ENCODE peak calls at places on chromosomes 6 and 20, in eight cellular contexts. Q, C, T, I, K, O, M and Z are unnamed samples.

GRCh38 chr6:136466789-136467585 is 83.2 kb downstream of the MAP7 start:
- DNase-seq in I (no peak), Q (no peak), C (no peak), T (peak; percentile 27), K (no peak), O (no peak), M (peak; percentile 75), Z (no peak)

GRCh38 chr6:168192901-168193815 is 114.1 kb upstream of the FRMD1 start:
- DNase-seq in T (no peak), Q (no peak), M (no peak), O (no peak), K (peak; percentile 54), C (no peak), I (no peak), Z (no peak)

GRCh38 chr6:71220466-71220865 is 68.1 kb upstream of the OGFRL1 start:
- DNase-seq in T (no peak), C (no peak), M (no peak), K (no peak), O (no peak), I (no peak), Q (no peak), Z (no peak)

GRCh38 chr6:81451787-81452186 is 300.7 kb downstream of the TENT5A start:
- DNase-seq in Q (no peak), O (peak; percentile 4), I (peak; percentile 85), K (no peak), M (no peak), C (no peak), T (peak; percentile 6), Z (no peak)

GRCh38 chr20:64033981-64034493 is 1.9 kb upstream of the C20orf204 start:
- DNase-seq in T (no peak), C (peak; percentile 39), O (no peak), I (no peak), K (no peak), Q (no peak), M (no peak), Z (no peak)

GRCh38 chr6:167676666-167677421 is 149.9 kb upstream of the AFDN start:
- DNase-seq in T (peak; percentile 44), I (no peak), Q (no peak), C (no peak), K (peak; percentile 49), O (peak; percentile 48), M (peak; percentile 71), Z (no peak)

GRCh38 chr20:19832875-19833274 is 74.8 kb downstream of the RIN2 start:
- DNase-seq in M (no peak), I (no peak), K (no peak), C (no peak), T (no peak), O (no peak), Q (no peak), Z (no peak)

GRCh38 chr6:138162104-138162946 is 586 bp downstream of the ARFGEF3 start:
- DNase-seq in Q (no peak), C (no peak), K (peak; percentile 66), M (peak; percentile 65), T (no peak), O (peak; percentile 59), I (no peak), Z (no peak)

GRCh38 chr6:30071081-30071818 is 4.3 kb downstream of the PPP1R11 start:
- DNase-seq in O (peak; percentile 66), C (no peak), M (peak; percentile 65), I (peak; percentile 25), K (peak; percentile 63), T (no peak), Q (no peak), Z (no peak)

GRCh38 chr6:160859822-160860221 is 131.7 kb upstream of the MAP3K4 start:
- DNase-seq in T (no peak), I (no peak), O (no peak), C (no peak), M (no peak), K (no peak), Q (no peak), Z (no peak)

GRCh38 chr20:37992802-37993538 is 40.3 kb downstream of the TTI1 start:
- DNase-seq in C (no peak), M (peak; percentile 47), T (no peak), Q (peak; percentile 86), K (no peak), O (peak; percentile 46), I (peak; percentile 79), Z (peak; percentile 20)

GRCh38 chr6:137224890-137225198 is 5.7 kb upstream of the IFNGR1 start:
- DNase-seq in M (no peak), T (no peak), Q (no peak), O (no peak), K (no peak), I (no peak), C (no peak), Z (no peak)

GRCh38 chr6:8556370-8557018 is 121.1 kb upstream of the SLC35B3 start:
- DNase-seq in M (no peak), O (no peak), Q (no peak), I (peak; percentile 25), C (no peak), K (no peak), T (no peak), Z (no peak)

GRCh38 chr6:113092795-113093194 is 745.7 kb downstream of the RFPL4B start:
- DNase-seq in O (no peak), T (no peak), I (no peak), C (no peak), Q (no peak), K (no peak), M (no peak), Z (no peak)

GRCh38 chr6:75842191-75842590 is 93.2 kb downstream of the MYO6 start:
- DNase-seq in I (no peak), M (no peak), O (no peak), C (no peak), T (no peak), Q (no peak), K (no peak), Z (no peak)
- H3K27ac ChIP-seq in I (no peak overlapping the region), M (no peak overlapping the region), O (no peak overlapping the region), C (no peak overlapping the region), T (no peak overlapping the region), Q (no peak overlapping the region), K (no peak overlapping the region), Z (no peak overlapping the region)

GRCh38 chr6:37042139-37042538 is 36.7 kb downstream of the FGD2 start:
- DNase-seq in O (no peak), I (no peak), Q (no peak), C (peak; percentile 3), M (no peak), K (no peak), T (no peak), Z (no peak)

GRCh38 chr6:37041521-37041920 is 36.1 kb downstream of the FGD2 start:
- DNase-seq in I (no peak), T (no peak), Q (no peak), C (no peak), M (no peak), K (no peak), O (no peak), Z (no peak)

GRCh38 chr6:37036146-37036545 is 30.7 kb downstream of the FGD2 start:
- DNase-seq in T (no peak), C (no peak), I (no peak), Q (no peak), O (peak; percentile 50), M (no peak), K (no peak), Z (no peak)

GRCh38 chr6:37039958-37040357 is 34.5 kb downstream of the FGD2 start:
- DNase-seq in O (no peak), C (peak; percentile 2), M (no peak), Q (no peak), I (no peak), T (no peak), K (no peak), Z (no peak)

DNA sequence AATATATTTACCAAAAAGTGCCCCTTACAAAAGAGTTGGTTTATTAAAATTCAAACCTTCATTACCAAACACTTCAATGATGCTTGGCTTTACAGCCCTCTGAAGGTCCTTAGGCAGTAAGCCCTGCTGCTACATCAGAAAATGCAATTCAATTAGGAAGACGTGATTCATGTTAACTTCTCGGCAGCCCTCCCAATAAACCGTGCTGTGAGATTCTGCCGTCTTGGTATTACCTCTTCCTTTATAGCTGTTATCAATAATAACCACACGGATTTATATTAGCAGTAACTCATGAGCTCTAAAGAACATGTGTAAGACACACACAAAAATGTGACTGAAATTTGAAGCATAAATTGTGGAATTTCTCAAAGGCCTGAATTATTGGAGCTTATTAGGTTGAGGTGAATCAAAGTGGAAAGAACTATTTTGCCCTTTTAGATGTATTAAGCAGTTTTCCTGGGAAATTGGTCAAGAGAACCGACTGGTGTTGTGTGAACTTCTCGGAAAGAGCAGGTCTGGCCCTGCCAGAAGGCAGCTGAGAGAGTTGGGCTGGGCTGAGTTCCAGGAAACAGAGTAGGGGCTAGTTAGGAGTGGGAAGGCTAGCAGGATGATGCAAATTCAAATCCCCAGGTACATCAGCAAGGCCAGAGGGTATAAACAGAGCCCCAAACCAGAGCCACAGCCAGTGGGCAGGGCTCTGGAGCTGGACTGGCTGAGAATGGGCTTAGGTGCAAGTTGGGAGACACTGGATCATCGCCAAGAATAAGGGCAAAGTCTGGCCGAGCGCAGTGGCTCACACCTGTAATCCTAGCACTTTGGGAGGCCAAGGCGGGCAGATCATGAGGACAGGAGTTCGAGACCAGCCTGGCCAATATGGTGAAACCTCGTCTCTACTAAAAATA is 33.1 kb downstream of the FGD2 start:
- DNase-seq in I (no peak), T (no peak), O (no peak), Q (peak; percentile 35), M (no peak), K (no peak), C (peak; percentile 85), Z (no peak)
- H3K4me3 ChIP-seq in I (no peak overlapping the region), T (no peak overlapping the region), O (no peak overlapping the region), Q (no peak overlapping the region), M (no peak overlapping the region), K (no peak overlapping the region), C (no peak overlapping the region), Z (no peak overlapping the region)

GRCh38 chr6:43910638-43911353 is 140.8 kb downstream of the VEGFA start:
- DNase-seq in I (peak; percentile 24), Q (no peak), T (no peak), K (no peak), C (no peak), O (no peak), M (no peak), Z (no peak)
- H3K27ac ChIP-seq in I (no peak overlapping the region), Q (no peak overlapping the region), T (no peak overlapping the region), K (no peak overlapping the region), C (no peak overlapping the region), O (peak overlapping the region; percentile 77), M (no peak overlapping the region), Z (no peak overlapping the region)

DNA sequence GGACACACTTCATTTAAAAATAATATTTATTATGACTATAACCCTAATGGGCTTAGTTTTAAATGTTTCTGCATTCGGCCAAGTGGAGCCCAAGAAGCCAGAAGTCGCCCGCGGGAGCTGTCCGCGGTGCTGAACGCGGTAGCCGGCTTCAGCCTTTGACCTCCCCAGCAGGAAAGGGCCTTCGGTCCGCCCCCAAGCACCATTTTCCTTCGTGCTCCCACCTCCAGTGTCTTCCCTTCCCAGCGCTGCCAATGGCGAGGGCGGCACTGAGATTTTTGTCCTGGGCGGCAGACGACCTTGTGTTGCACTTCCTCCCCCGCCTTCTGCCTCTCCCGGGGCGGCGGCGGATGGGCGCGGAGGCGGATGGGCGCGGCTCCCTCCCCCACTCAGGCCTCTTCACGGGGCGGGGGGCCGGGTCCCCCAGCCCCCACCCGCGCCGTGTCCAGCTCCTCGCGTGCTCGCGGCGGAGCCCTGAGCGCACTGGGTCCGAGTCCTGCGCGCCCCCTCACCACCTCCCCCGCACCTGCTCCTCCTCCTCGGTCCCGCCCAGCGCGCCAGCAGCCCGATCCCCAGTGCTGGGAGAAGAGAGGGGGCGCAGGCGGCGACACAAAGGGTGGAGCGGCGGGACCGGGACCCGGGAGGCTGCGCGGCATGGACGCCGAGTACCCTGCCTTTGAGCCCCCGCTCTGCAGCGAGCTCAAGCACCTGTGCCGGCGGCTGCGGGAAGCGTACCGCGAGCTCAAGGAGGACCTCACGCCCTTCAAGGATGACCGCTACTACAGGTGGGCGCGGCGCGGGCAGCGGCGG is 23.6 kb upstream of the TMEM181 start:
- DNase-seq in Q (no peak), I (peak; percentile 52), T (peak; percentile 87), C (peak; percentile 77), K (peak; percentile 88), M (peak; percentile 92), O (peak; percentile 92), Z (peak; percentile 64)
- H3K4me3 ChIP-seq in Q (peak overlapping the region; percentile 53), I (peak overlapping the region; percentile 61), T (peak overlapping the region; percentile 83), C (peak overlapping the region; percentile 49), K (peak overlapping the region; percentile 58), M (peak overlapping the region; percentile 95), O (peak overlapping the region; percentile 91), Z (peak overlapping the region; percentile 48)